ENCODE peak calls at places on chromosomes 13 and 19, in six cellular contexts. One of them, this sample, is unnamed.

GRCh38 chr19:17711851-17712250 is 7.4 kb upstream of the MAP1S start:
- DNase-seq in body of pancreas: no peak
- DNase-seq in psoas muscle: no peak
- DNase-seq in AG09319: no peak
- DNase-seq in left ventricle myocardium inferior: no peak
- DNase-seq in WERI-Rb-1: no peak
- DNase-seq in this sample: no peak

GRCh38 chr19:5903054-5903501 is 512 bp downstream of the NDUFA11 start:
- DNase-seq in body of pancreas: no peak
- DNase-seq in psoas muscle: no peak
- DNase-seq in AG09319: no peak
- DNase-seq in left ventricle myocardium inferior: no peak
- DNase-seq in WERI-Rb-1: no peak
- DNase-seq in this sample: peak; percentile 32

GRCh38 chr19:13987101-13987890 is 18.8 kb downstream of the RFX1 start:
- DNase-seq in body of pancreas: no peak
- DNase-seq in psoas muscle: peak; percentile 79
- DNase-seq in AG09319: no peak
- DNase-seq in left ventricle myocardium inferior: peak; percentile 69
- DNase-seq in WERI-Rb-1: no peak
- DNase-seq in this sample: no peak

GRCh38 chr19:7540761-7541480 is 5.4 kb downstream of the PNPLA6 start:
- DNase-seq in body of pancreas: no peak
- DNase-seq in psoas muscle: no peak
- DNase-seq in AG09319: no peak
- DNase-seq in left ventricle myocardium inferior: no peak
- DNase-seq in WERI-Rb-1: no peak
- DNase-seq in this sample: no peak

GRCh38 chr13:20435616-20436368 is 89.9 kb downstream of the CRYL1 start:
- DNase-seq in body of pancreas: no peak
- DNase-seq in psoas muscle: no peak
- DNase-seq in AG09319: no peak
- DNase-seq in left ventricle myocardium inferior: no peak
- DNase-seq in WERI-Rb-1: no peak
- DNase-seq in this sample: no peak

GRCh38 chr13:35940734-35941133 is 190.4 kb downstream of the DCLK1 start:
- DNase-seq in body of pancreas: no peak
- DNase-seq in psoas muscle: no peak
- DNase-seq in AG09319: no peak
- DNase-seq in left ventricle myocardium inferior: no peak
- DNase-seq in WERI-Rb-1: no peak
- DNase-seq in this sample: no peak

GRCh38 chr13:113291997-113292862 is 4.8 kb upstream of the LAMP1 start:
- DNase-seq in body of pancreas: no peak
- DNase-seq in psoas muscle: peak; percentile 66
- DNase-seq in AG09319: no peak
- DNase-seq in left ventricle myocardium inferior: peak; percentile 28
- DNase-seq in WERI-Rb-1: peak; percentile 84
- DNase-seq in this sample: peak; percentile 3

GRCh38 chr13:23146811-23147245 is 34.0 kb upstream of the SGCG start:
- DNase-seq in body of pancreas: no peak
- DNase-seq in psoas muscle: no peak
- DNase-seq in AG09319: no peak
- DNase-seq in left ventricle myocardium inferior: no peak
- DNase-seq in WERI-Rb-1: no peak
- DNase-seq in this sample: no peak

GRCh38 chr19:1040476-1041271 is 767 bp downstream of the ABCA7 start:
- DNase-seq in body of pancreas: peak; percentile 90
- DNase-seq in psoas muscle: peak; percentile 90
- DNase-seq in AG09319: peak; percentile 87
- DNase-seq in left ventricle myocardium inferior: peak; percentile 92
- DNase-seq in WERI-Rb-1: peak; percentile 98
- DNase-seq in this sample: peak; percentile 93

GRCh38 chr19:55641376-55642152 is 762 bp downstream of the ZNF580 start:
- DNase-seq in body of pancreas: no peak
- DNase-seq in psoas muscle: no peak
- DNase-seq in AG09319: no peak
- DNase-seq in left ventricle myocardium inferior: no peak
- DNase-seq in WERI-Rb-1: no peak
- DNase-seq in this sample: no peak

GRCh38 chr13:52348081-52348480 is 57.9 kb downstream of the THSD1 start:
- DNase-seq in body of pancreas: no peak
- DNase-seq in psoas muscle: no peak
- DNase-seq in AG09319: peak; percentile 71
- DNase-seq in left ventricle myocardium inferior: no peak
- DNase-seq in WERI-Rb-1: no peak
- DNase-seq in this sample: peak; percentile 71

GRCh38 chr13:74287672-74288169 is 153.5 kb upstream of the KLF12 start:
- DNase-seq in body of pancreas: peak; percentile 69
- DNase-seq in psoas muscle: peak; percentile 71
- DNase-seq in AG09319: peak; percentile 64
- DNase-seq in left ventricle myocardium inferior: peak; percentile 71
- DNase-seq in WERI-Rb-1: no peak
- DNase-seq in this sample: peak; percentile 68

GRCh38 chr13:110341445-110342247 is 34.6 kb downstream of the COL4A2 start:
- DNase-seq in body of pancreas: no peak
- DNase-seq in psoas muscle: no peak
- DNase-seq in AG09319: no peak
- DNase-seq in left ventricle myocardium inferior: no peak
- DNase-seq in WERI-Rb-1: peak; percentile 1
- DNase-seq in this sample: no peak

GRCh38 chr19:17706750-17707181 is 12.5 kb upstream of the MAP1S start:
- DNase-seq in body of pancreas: no peak
- DNase-seq in psoas muscle: no peak
- DNase-seq in AG09319: no peak
- DNase-seq in left ventricle myocardium inferior: no peak
- DNase-seq in WERI-Rb-1: no peak
- DNase-seq in this sample: peak; percentile 13

GRCh38 chr13:51444922-51445321 is 7.9 kb downstream of the INTS6 start:
- DNase-seq in body of pancreas: no peak
- DNase-seq in psoas muscle: no peak
- DNase-seq in AG09319: no peak
- DNase-seq in left ventricle myocardium inferior: no peak
- DNase-seq in WERI-Rb-1: no peak
- DNase-seq in this sample: peak; percentile 32

GRCh38 chr19:44792286-44792685 is 14.6 kb downstream of the CBLC start:
- DNase-seq in body of pancreas: no peak
- DNase-seq in psoas muscle: no peak
- DNase-seq in AG09319: no peak
- DNase-seq in left ventricle myocardium inferior: no peak
- DNase-seq in WERI-Rb-1: no peak
- DNase-seq in this sample: no peak

GRCh38 chr19:3995619-3996018 is 10.4 kb upstream of the EEF2 start:
- DNase-seq in body of pancreas: no peak
- DNase-seq in psoas muscle: no peak
- DNase-seq in AG09319: no peak
- DNase-seq in left ventricle myocardium inferior: no peak
- DNase-seq in WERI-Rb-1: no peak
- DNase-seq in this sample: no peak

GRCh38 chr13:63446329-63446728 is 2030.7 kb upstream of the PCDH20 start:
- DNase-seq in body of pancreas: no peak
- DNase-seq in psoas muscle: no peak
- DNase-seq in AG09319: no peak
- DNase-seq in left ventricle myocardium inferior: no peak
- DNase-seq in WERI-Rb-1: peak; percentile 17
- DNase-seq in this sample: no peak

GRCh38 chr19:30896551-30896950 is 452.7 kb downstream of the TSHZ3 start:
- DNase-seq in body of pancreas: no peak
- DNase-seq in psoas muscle: no peak
- DNase-seq in AG09319: no peak
- DNase-seq in left ventricle myocardium inferior: no peak
- DNase-seq in WERI-Rb-1: peak; percentile 42
- DNase-seq in this sample: no peak

GRCh38 chr13:113169277-113170272 is 11.1 kb downstream of the PROZ start:
- DNase-seq in body of pancreas: no peak
- DNase-seq in psoas muscle: no peak
- DNase-seq in AG09319: no peak
- DNase-seq in left ventricle myocardium inferior: no peak
- DNase-seq in WERI-Rb-1: no peak
- DNase-seq in this sample: no peak

GRCh38 chr19:39053276-39054090 is 21.1 kb upstream of the FBXO27 start:
- DNase-seq in body of pancreas: no peak
- DNase-seq in psoas muscle: no peak
- DNase-seq in AG09319: no peak
- DNase-seq in left ventricle myocardium inferior: no peak
- DNase-seq in WERI-Rb-1: no peak
- DNase-seq in this sample: no peak

GRCh38 chr19:23823952-23824389 is 65.3 kb upstream of the ZNF681 start:
- DNase-seq in body of pancreas: no peak
- DNase-seq in psoas muscle: no peak
- DNase-seq in AG09319: no peak
- DNase-seq in left ventricle myocardium inferior: no peak
- DNase-seq in WERI-Rb-1: peak; percentile 48
- DNase-seq in this sample: no peak
- TF ChIP-seq CTCF in body of pancreas: no peak
- TF ChIP-seq CTCF in psoas muscle: no peak
- TF ChIP-seq CTCF in AG09319: no peak
- TF ChIP-seq CTCF in left ventricle myocardium inferior: peak; percentile 13
- TF ChIP-seq CTCF in WERI-Rb-1: peak; percentile 73
- TF ChIP-seq CTCF in this sample: peak; percentile 27

GRCh38 chr19:42091300-42092266 is 15.6 kb downstream of the ZNF574 start:
- DNase-seq in body of pancreas: no peak
- DNase-seq in psoas muscle: no peak
- DNase-seq in AG09319: no peak
- DNase-seq in left ventricle myocardium inferior: no peak
- DNase-seq in WERI-Rb-1: no peak
- DNase-seq in this sample: peak; percentile 34

GRCh38 chr19:42090687-42091086 is 14.7 kb downstream of the ZNF574 start:
- DNase-seq in body of pancreas: no peak
- DNase-seq in psoas muscle: no peak
- DNase-seq in AG09319: no peak
- DNase-seq in left ventricle myocardium inferior: no peak
- DNase-seq in WERI-Rb-1: no peak
- DNase-seq in this sample: no peak

GRCh38 chr19:42093505-42093904 is 17.5 kb downstream of the ZNF574 start:
- DNase-seq in body of pancreas: no peak
- DNase-seq in psoas muscle: no peak
- DNase-seq in AG09319: no peak
- DNase-seq in left ventricle myocardium inferior: no peak
- DNase-seq in WERI-Rb-1: peak; percentile 44
- DNase-seq in this sample: no peak

GRCh38 chr19:42089772-42090171 is 13.8 kb downstream of the ZNF574 start:
- DNase-seq in body of pancreas: no peak
- DNase-seq in psoas muscle: no peak
- DNase-seq in AG09319: no peak
- DNase-seq in left ventricle myocardium inferior: no peak
- DNase-seq in WERI-Rb-1: no peak
- DNase-seq in this sample: no peak

GRCh38 chr19:42092350-42092749 is 16.4 kb downstream of the ZNF574 start:
- DNase-seq in body of pancreas: no peak
- DNase-seq in psoas muscle: no peak
- DNase-seq in AG09319: no peak
- DNase-seq in left ventricle myocardium inferior: no peak
- DNase-seq in WERI-Rb-1: peak; percentile 55
- DNase-seq in this sample: no peak
- TF ChIP-seq CTCF in body of pancreas: peak; percentile 11
- TF ChIP-seq CTCF in psoas muscle: peak; percentile 28
- TF ChIP-seq CTCF in AG09319: peak; percentile 44
- TF ChIP-seq CTCF in left ventricle myocardium inferior: peak; percentile 61
- TF ChIP-seq CTCF in WERI-Rb-1: peak; percentile 50
- TF ChIP-seq CTCF in this sample: peak; percentile 76

DNA sequence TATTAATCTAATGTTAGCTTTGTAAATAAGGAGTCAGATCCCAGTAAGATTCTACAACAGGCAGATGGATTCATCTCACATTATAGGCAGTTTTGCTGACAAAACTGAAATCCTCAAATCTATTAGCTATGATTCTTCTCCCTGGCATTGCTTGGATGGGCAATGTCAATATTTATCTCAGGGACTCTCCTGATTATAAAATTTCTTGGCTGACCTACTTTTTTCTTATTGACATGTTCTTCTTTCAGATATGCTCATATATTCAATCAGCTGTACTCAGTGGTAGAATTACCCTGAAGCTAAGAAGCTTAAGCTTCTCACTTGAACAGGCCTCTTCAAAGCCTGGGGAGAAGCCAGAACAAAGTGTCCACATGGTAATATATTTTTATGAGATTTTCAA is 513.6 kb downstream of the PCDH9 start:
- DNase-seq in body of pancreas: no peak
- DNase-seq in psoas muscle: no peak
- DNase-seq in AG09319: no peak
- DNase-seq in left ventricle myocardium inferior: no peak
- DNase-seq in WERI-Rb-1: no peak
- DNase-seq in this sample: no peak
- TF ChIP-seq CTCF in body of pancreas: no peak
- TF ChIP-seq CTCF in psoas muscle: no peak
- TF ChIP-seq CTCF in AG09319: no peak
- TF ChIP-seq CTCF in left ventricle myocardium inferior: no peak
- TF ChIP-seq CTCF in WERI-Rb-1: no peak
- TF ChIP-seq CTCF in this sample: no peak

GRCh38 chr13:44920013-44920412 is 69.3 kb downstream of the NUFIP1 start:
- DNase-seq in body of pancreas: no peak
- DNase-seq in psoas muscle: no peak
- DNase-seq in AG09319: no peak
- DNase-seq in left ventricle myocardium inferior: no peak
- DNase-seq in WERI-Rb-1: no peak
- DNase-seq in this sample: no peak

GRCh38 chr13:44915962-44916361 is 73.3 kb downstream of the NUFIP1 start:
- DNase-seq in body of pancreas: no peak
- DNase-seq in psoas muscle: no peak
- DNase-seq in AG09319: no peak
- DNase-seq in left ventricle myocardium inferior: no peak
- DNase-seq in WERI-Rb-1: no peak
- DNase-seq in this sample: no peak

GRCh38 chr13:44919103-44919804 is 70.0 kb downstream of the NUFIP1 start:
- DNase-seq in body of pancreas: no peak
- DNase-seq in psoas muscle: no peak
- DNase-seq in AG09319: no peak
- DNase-seq in left ventricle myocardium inferior: no peak
- DNase-seq in WERI-Rb-1: no peak
- DNase-seq in this sample: no peak

GRCh38 chr13:44918323-44919102 is 70.8 kb downstream of the NUFIP1 start:
- DNase-seq in body of pancreas: peak; percentile 90
- DNase-seq in psoas muscle: peak; percentile 92
- DNase-seq in AG09319: peak; percentile 95
- DNase-seq in left ventricle myocardium inferior: peak; percentile 89
- DNase-seq in WERI-Rb-1: peak; percentile 92
- DNase-seq in this sample: peak; percentile 99

DNA sequence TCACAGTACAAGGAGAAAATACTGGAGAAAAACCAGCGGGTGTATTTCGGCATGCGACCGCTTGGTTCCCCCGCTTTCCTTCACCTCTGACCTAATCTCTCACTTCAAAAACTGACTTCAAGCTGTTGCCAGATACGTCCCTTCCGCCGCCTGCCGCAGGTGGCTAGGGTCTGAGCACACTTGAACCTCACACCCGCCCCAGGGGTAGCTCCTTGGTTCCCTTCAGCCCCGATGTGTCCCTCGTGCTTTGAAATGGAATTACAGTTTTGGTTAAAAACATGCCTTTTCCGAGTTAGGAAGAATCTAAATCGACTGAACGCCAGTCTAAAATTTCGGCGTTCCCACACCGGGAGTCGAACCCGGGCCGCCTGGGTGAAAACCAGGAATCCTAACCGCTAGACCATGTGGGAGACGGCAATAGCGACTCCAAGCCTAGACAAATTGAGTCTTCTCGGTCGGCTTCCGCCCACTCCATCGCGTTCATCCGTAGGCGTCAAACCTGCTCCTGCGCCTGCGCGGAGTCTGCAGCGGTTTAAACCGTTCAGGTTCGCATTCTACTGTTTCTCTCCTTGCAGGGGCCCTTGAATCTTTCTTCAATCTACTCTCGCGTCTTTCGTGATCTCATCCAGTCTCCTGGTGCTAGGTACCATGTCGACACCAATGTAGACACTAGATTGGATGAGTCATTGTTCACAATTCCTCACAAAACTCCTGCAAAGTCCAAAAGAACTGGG is 71.5 kb downstream of the NUFIP1 start:
- DNase-seq in body of pancreas: peak; percentile 97
- DNase-seq in psoas muscle: peak; percentile 93
- DNase-seq in AG09319: peak; percentile 89
- DNase-seq in left ventricle myocardium inferior: peak; percentile 94
- DNase-seq in WERI-Rb-1: peak; percentile 95
- DNase-seq in this sample: peak; percentile 99
- TF ChIP-seq CTCF in body of pancreas: peak; percentile 56
- TF ChIP-seq CTCF in psoas muscle: peak; percentile 41
- TF ChIP-seq CTCF in AG09319: peak; percentile 38
- TF ChIP-seq CTCF in left ventricle myocardium inferior: peak; percentile 59
- TF ChIP-seq CTCF in WERI-Rb-1: peak; percentile 25
- TF ChIP-seq CTCF in this sample: peak; percentile 65

This sample was measured in HFFc6.